ENCODE peak calls at places on chromosomes 7 and 10, in four cellular contexts. H is endothelial cell, S is A549, Y is natural killer cell. P is an unnamed sample.

GRCh38 chr10:73899401-73899780 is 11.5 kb upstream of the PLAU start:
- DNase-seq in S (no peak), Y (no peak), H (no peak), P (no peak)

GRCh38 chr10:127971973-127972615 is 65.2 kb downstream of the PTPRE start:
- DNase-seq in H (no peak), S (no peak), Y (no peak), P (no peak)

GRCh38 chr7:12637819-12638592 is 49.4 kb upstream of the ARL4A start:
- DNase-seq in Y (no peak), S (no peak), H (no peak), P (no peak)

GRCh38 chr7:144513332-144513731 is 109.8 kb upstream of the NOBOX start:
- DNase-seq in S (peak), Y (no peak), H (peak), P (no peak)

GRCh38 chr7:410395-410910 is 109.2 kb downstream of the PDGFA start:
- DNase-seq in S (no peak), Y (no peak), H (no peak), P (peak)

GRCh38 chr10:2460846-2461245 is 606.5 kb upstream of the PFKP start:
- DNase-seq in H (no peak), S (no peak), Y (no peak), P (no peak)

GRCh38 chr7:44323381-44324203 is 1.8 kb downstream of the CAMK2B start:
- DNase-seq in Y (no peak), H (no peak), S (no peak), P (no peak)

GRCh38 chr10:1754506-1755177 is 17.3 kb upstream of the ADARB2 start:
- DNase-seq in H (peak), S (no peak), Y (no peak), P (no peak)

GRCh38 chr7:55075464-55075971 is 56.7 kb downstream of the EGFR start:
- DNase-seq in S (no peak), H (no peak), Y (no peak), P (no peak)

GRCh38 chr10:20429742-20430141 is 467.4 kb downstream of the NEBL start:
- DNase-seq in S (no peak), Y (no peak), H (no peak), P (no peak)

GRCh38 chr7:120064565-120064964 is 208.4 kb upstream of the KCND2 start:
- DNase-seq in S (no peak), Y (no peak), H (no peak), P (no peak)

GRCh38 chr10:28633750-28634149 is 43.6 kb upstream of the BAMBI start:
- DNase-seq in H (no peak), S (no peak), Y (no peak), P (no peak)

GRCh38 chr7:155119801-155120382 is 49.8 kb downstream of the HTR5A start:
- DNase-seq in S (no peak), Y (no peak), H (no peak), P (no peak)

DNA sequence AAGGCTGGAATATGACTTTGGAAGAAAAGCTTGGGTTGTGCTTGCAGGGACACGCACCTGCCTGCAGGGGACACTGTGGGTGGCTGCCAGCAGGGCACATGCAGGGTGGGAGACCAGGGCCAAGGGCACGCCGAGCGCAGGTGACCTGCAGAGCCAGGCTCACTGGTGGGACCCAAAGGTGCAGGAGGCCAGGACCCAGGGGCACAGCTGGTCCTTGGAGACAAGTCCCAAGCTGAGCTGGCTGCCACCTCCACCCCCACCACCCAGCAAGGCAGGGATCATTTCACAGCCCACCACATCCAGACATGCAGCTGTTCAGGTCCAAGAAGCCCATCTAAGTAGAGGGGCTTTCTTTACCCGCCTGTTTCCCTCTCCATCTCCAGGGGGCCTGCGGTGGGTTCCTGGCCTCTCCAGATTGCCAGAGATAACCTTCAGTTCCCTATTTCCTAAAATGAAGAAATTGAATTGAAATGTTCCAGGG is 13.8 kb upstream of the CLIP2 start:
- DNase-seq in Y (no peak), S (no peak), H (peak), P (no peak)
- TF ChIP-seq CTCF in Y (peak), S (peak), H (peak), P (peak)

DNA sequence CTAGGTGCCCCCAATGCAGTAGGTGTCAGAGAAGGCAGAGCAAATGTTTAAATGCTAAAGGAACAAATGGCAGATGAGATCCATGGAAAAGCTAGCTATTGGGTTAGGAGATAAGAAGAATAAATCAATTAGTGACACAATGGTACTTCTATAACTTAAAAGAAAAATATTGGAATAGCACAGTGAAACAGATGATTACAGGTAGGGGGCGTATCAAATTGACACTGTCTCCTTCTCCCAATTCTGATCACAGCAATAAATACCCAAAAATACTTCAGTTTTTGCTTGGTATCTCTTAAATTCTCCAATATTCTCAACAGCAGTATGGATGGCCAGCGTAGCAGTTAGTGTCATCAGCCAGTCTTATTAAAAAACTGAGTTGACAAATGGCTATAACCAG is 5.2 kb downstream of the FRA10AC1 start:
- DNase-seq in Y (no peak), S (no peak), H (no peak), P (no peak)
- TF ChIP-seq CTCF in Y (no peak), S (peak), H (no peak), P (peak)

GRCh38 chr10:131571346-131571745 is 259.8 kb upstream of the TCERG1L start:
- DNase-seq in H (no peak), S (no peak), Y (no peak), P (no peak)

GRCh38 chr10:131570716-131571307 is 259.3 kb upstream of the TCERG1L start:
- DNase-seq in S (no peak), H (no peak), Y (no peak), P (no peak)

GRCh38 chr10:131571845-131572244 is 260.3 kb upstream of the TCERG1L start:
- DNase-seq in S (no peak), H (no peak), Y (no peak), P (no peak)

GRCh38 chr10:131568866-131569265 is 257.3 kb upstream of the TCERG1L start:
- DNase-seq in Y (no peak), H (no peak), S (no peak), P (no peak)

GRCh38 chr10:131569851-131570715 is 258.6 kb upstream of the TCERG1L start:
- DNase-seq in H (no peak), S (no peak), Y (no peak), P (no peak)
- TF ChIP-seq CTCF in H (no peak), S (no peak), Y (no peak), P (no peak)

DNA sequence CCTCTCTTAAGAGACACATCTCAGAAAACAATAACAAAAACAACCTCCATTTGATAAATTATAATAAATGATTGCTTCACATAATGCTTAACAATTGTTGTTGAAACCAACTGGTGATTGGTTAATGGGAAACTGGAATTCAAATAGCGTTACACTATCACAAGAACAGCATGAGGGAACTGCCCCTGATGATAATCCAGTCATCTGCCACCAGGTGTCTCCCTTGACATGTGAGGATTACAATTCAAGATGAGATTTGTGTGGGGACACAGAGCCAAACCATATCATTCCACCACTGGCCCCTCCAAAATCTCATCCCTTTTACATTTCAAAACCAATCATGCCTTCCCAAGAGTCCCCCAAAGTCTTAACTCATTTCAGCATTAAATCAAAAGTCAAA is 375.9 kb downstream of the BMPER start:
- DNase-seq in Y (no peak), S (no peak), H (no peak), P (no peak)
- TF ChIP-seq CTCF in Y (no peak), S (no peak), H (no peak), P (peak)

DNA sequence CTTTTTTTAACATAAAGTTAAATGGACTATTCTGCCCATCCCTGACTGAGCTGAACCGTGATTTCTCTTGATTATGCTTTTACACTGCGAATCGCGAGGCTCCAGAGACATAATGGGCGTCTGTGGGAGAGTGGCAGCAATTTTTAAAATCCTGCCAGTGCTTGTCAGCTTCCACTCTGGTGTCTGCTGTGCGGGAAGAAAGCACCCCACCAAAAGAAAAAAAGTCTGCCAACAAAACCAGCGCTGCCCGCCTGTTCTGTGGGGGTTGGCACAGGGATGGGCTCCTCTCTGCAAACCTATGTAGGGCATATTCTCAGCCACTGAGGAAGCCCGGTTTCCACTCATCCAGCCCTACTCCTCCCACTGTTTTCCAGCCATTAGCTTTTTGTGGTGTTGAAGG is 592.3 kb upstream of the GALNT17 start:
- DNase-seq in S (no peak), H (no peak), Y (no peak), P (no peak)
- TF ChIP-seq CTCF in S (no peak), H (no peak), Y (no peak), P (no peak)